ENCODE peak calls at places on chromosomes 12 and 14, in ten cellular contexts. X is T-helper 22 cell; P is uterus; T is GM10248; H is naive thymus-derived CD8-positive, alpha-beta T cell; A is esophagus squamous epithelium; N is body of pancreas; D is stimulated activated CD4-positive, alpha-beta T cell treated with anti-CD3 and anti-CD28 coated beads, TNF-alpha, amount 100 ng/mL, for 4 hours; J is astrocyte of the spinal cord; K is NCI-H2081. O is an unnamed sample.

GRCh38 chr12:125399489-125399888 is 334.3 kb downstream of the AACS start:
- DNase-seq in K (no peak), D (no peak), X (no peak), H (no peak), T (no peak), P (no peak), N (no peak), J (no peak), A (no peak), O (no peak)

GRCh38 chr12:11672833-11673232 is 23.4 kb downstream of the ETV6 start:
- DNase-seq in T (no peak), K (no peak), X (no peak), N (peak), A (no peak), H (no peak), J (no peak), P (no peak), D (no peak), O (no peak)

GRCh38 chr12:9750276-9751203 is 10.2 kb downstream of the CD69 start:
- DNase-seq in X (peak), N (peak), H (peak), J (peak), K (peak), T (peak), A (no peak), D (peak), P (no peak), O (no peak)

GRCh38 chr12:1435456-1435855 is 158.9 kb downstream of the FBXL14 start:
- DNase-seq in N (peak), P (no peak), K (no peak), X (no peak), J (peak), T (no peak), A (no peak), H (no peak), D (no peak), O (no peak)

GRCh38 chr12:101945361-101946232 is 68.2 kb downstream of the DRAM1 start:
- DNase-seq in T (no peak), K (no peak), P (no peak), H (no peak), J (no peak), N (no peak), X (no peak), D (no peak), A (no peak), O (no peak)

GRCh38 chr12:85698937-85699336 is 137.3 kb downstream of the RASSF9 start:
- DNase-seq in T (no peak), N (no peak), A (no peak), P (no peak), H (no peak), K (no peak), X (no peak), D (no peak), J (no peak), O (no peak)

GRCh38 chr12:29700761-29701481 is 82.8 kb downstream of the TMTC1 start:
- DNase-seq in H (no peak), K (no peak), X (no peak), J (no peak), N (no peak), T (no peak), A (no peak), D (no peak), P (no peak), O (no peak)

GRCh38 chr14:102235275-102235897 is 69.6 kb downstream of the MOK start:
- DNase-seq in J (peak), H (peak), N (peak), T (peak), A (no peak), X (peak), P (peak), D (peak), K (peak), O (peak)

GRCh38 chr14:47194051-47194450 is 481.4 kb downstream of the MDGA2 start:
- DNase-seq in X (no peak), P (no peak), H (no peak), A (no peak), D (no peak), N (no peak), T (no peak), K (no peak), J (peak), O (no peak)

GRCh38 chr14:31418440-31418839 is 1.9 kb downstream of the HEATR5A start:
- DNase-seq in A (no peak), K (no peak), T (no peak), P (no peak), D (no peak), N (no peak), X (no peak), J (no peak), H (no peak), O (no peak)

GRCh38 chr12:48782457-48783395 is 6.2 kb downstream of the ADCY6 start:
- DNase-seq in D (no peak), K (no peak), P (no peak), X (no peak), N (no peak), T (no peak), H (no peak), J (no peak), A (no peak), O (no peak)

GRCh38 chr14:83777516-83777915 is 1752.4 kb upstream of the FLRT2 start:
- DNase-seq in P (no peak), X (no peak), J (no peak), K (no peak), H (no peak), A (no peak), T (no peak), N (no peak), D (no peak), O (no peak)

GRCh38 chr12:40127408-40127807 is 21.5 kb upstream of the SLC2A13 start:
- DNase-seq in A (no peak), N (no peak), P (no peak), J (no peak), X (no peak), T (no peak), H (no peak), K (no peak), D (no peak), O (no peak)

GRCh38 chr12:46461907-46462605 is 89.5 kb upstream of the SLC38A2 start:
- DNase-seq in D (no peak), H (no peak), X (no peak), T (no peak), K (no peak), N (no peak), P (no peak), A (no peak), J (no peak), O (no peak)

GRCh38 chr12:724194-724855 is 28.1 kb upstream of the WNK1 start:
- DNase-seq in P (no peak), K (no peak), N (peak), A (no peak), T (no peak), J (peak), D (no peak), H (no peak), X (peak), O (no peak)

GRCh38 chr12:32136404-32136803 is 29.8 kb downstream of the BICD1 start:
- DNase-seq in X (no peak), D (no peak), N (no peak), A (no peak), P (no peak), T (no peak), H (no peak), J (no peak), K (no peak), O (no peak)